ENCODE peak calls at places on chromosomes 3 and 15, in seven cellular contexts. A is nephron progenitor cell, M is glutamatergic neuron, U is PC-3, V is A549, K is cardiac fibroblast, B is astrocyte of the cerebellum. Q is an unnamed sample.

GRCh38 chr15:37058316-37058985 is 41.9 kb downstream of the MEIS2 start:
- DNase-seq in A (peak; percentile 27), M (no peak), U (no peak), V (no peak), K (peak; percentile 36), B (no peak), Q (no peak)

GRCh38 chr15:83206971-83207621 is 527 bp downstream of the HDGFL3 start:
- DNase-seq in A (peak; percentile 71), M (peak; percentile 79), U (peak; percentile 25), V (peak; percentile 58), K (peak; percentile 34), B (no peak), Q (peak; percentile 63)

GRCh38 chr3:189902230-189903186 is 218.2 kb downstream of the P3H2 start:
- DNase-seq in A (no peak), M (no peak), U (no peak), V (no peak), K (peak; percentile 12), B (no peak), Q (no peak)

GRCh38 chr3:156762631-156763185 is 63.4 kb upstream of the LEKR1 start:
- DNase-seq in A (no peak), M (no peak), U (no peak), V (no peak), K (peak; percentile 95), B (peak; percentile 83), Q (no peak)

GRCh38 chr3:130834476-130834875 is 59.4 kb upstream of the ATP2C1 start:
- DNase-seq in A (no peak), M (no peak), U (peak; percentile 18), V (no peak), K (peak; percentile 27), B (peak; percentile 35), Q (no peak)

GRCh38 chr15:80167936-80168335 is 15.1 kb downstream of the FAH start:
- DNase-seq in A (no peak), M (no peak), U (no peak), V (no peak), K (no peak), B (no peak), Q (no peak)

GRCh38 chr15:95690631-95691340 is 639.7 kb upstream of the NR2F2 start:
- DNase-seq in A (no peak), M (no peak), U (peak; percentile 38), V (no peak), K (no peak), B (no peak), Q (no peak)

GRCh38 chr3:174651951-174652350 is 207.2 kb upstream of the NAALADL2 start:
- DNase-seq in A (no peak), M (no peak), U (no peak), V (no peak), K (no peak), B (no peak), Q (no peak)

GRCh38 chr3:134552776-134553175 is 66.9 kb downstream of the CEP63 start:
- DNase-seq in A (no peak), M (no peak), U (no peak), V (no peak), K (peak; percentile 19), B (no peak), Q (no peak)

GRCh38 chr15:67146214-67146613 is 80.8 kb downstream of the SMAD3 start:
- DNase-seq in A (peak; percentile 23), M (peak; percentile 43), U (peak; percentile 61), V (no peak), K (peak; percentile 88), B (peak; percentile 80), Q (no peak)

GRCh38 chr15:73982251-73982962 is 9.7 kb downstream of the STOML1 start:
- DNase-seq in A (no peak), M (no peak), U (peak; percentile 82), V (no peak), K (peak; percentile 95), B (peak; percentile 82), Q (no peak)

GRCh38 chr3:30333143-30333542 is 273.3 kb upstream of the TGFBR2 start:
- DNase-seq in A (no peak), M (no peak), U (no peak), V (no peak), K (no peak), B (no peak), Q (no peak)

GRCh38 chr3:142863010-142863787 is 25.7 kb downstream of the PCOLCE2 start:
- DNase-seq in A (no peak), M (no peak), U (peak; percentile 63), V (no peak), K (peak; percentile 25), B (peak; percentile 12), Q (no peak)

GRCh38 chr3:33030802-33031201 is 66.1 kb downstream of the GLB1 start:
- DNase-seq in A (no peak), M (no peak), U (no peak), V (no peak), K (no peak), B (no peak), Q (no peak)
- TF ChIP-seq CTCF in A (no peak), M (no peak), U (peak; percentile 34), V (no peak), K (no peak), B (no peak), Q (no peak)

GRCh38 chr3:178445139-178445538 is 91.1 kb upstream of the KCNMB2 start:
- DNase-seq in A (no peak), M (no peak), U (no peak), V (no peak), K (no peak), B (no peak), Q (no peak)

GRCh38 chr3:178444416-178444815 is 91.8 kb upstream of the KCNMB2 start:
- DNase-seq in A (peak; percentile 5), M (no peak), U (no peak), V (no peak), K (no peak), B (no peak), Q (no peak)

GRCh38 chr3:178439504-178439903 is 96.7 kb upstream of the KCNMB2 start:
- DNase-seq in A (no peak), M (no peak), U (peak; percentile 54), V (peak; percentile 11), K (peak; percentile 57), B (peak; percentile 28), Q (no peak)

GRCh38 chr3:178446054-178446453 is 90.2 kb upstream of the KCNMB2 start:
- DNase-seq in A (no peak), M (no peak), U (no peak), V (no peak), K (no peak), B (no peak), Q (no peak)

DNA sequence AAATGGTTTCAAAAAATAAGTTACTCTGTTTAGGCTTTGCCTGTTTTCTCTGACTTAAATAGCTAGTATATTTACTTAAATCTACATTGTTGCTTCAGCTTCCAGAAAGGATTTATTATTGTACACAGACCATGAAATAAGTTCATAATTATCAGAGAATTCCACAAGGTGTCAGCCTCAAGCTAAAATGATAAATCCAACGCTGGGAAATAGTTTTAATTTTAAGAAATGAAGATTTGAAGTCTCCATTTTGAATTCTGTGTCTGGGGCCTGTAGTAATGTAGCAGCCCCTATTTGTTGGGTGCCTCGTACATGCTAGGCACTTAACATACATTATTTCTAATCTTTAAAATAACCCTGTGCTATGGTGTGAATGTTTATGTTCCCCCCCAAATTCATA is 92.6 kb upstream of the KCNMB2 start:
- DNase-seq in A (no peak), M (no peak), U (peak; percentile 13), V (no peak), K (peak; percentile 34), B (peak; percentile 27), Q (no peak)
- TF ChIP-seq CTCF in A (no peak), M (no peak), U (peak; percentile 27), V (no peak), K (no peak), B (no peak), Q (no peak)

GRCh38 chr3:72078661-72079368 is 293.9 kb upstream of the PROK2 start:
- DNase-seq in A (no peak), M (no peak), U (no peak), V (no peak), K (no peak), B (peak; percentile 76), Q (no peak)
- TF ChIP-seq CTCF in A (no peak), M (no peak), U (no peak), V (no peak), K (no peak), B (no peak), Q (no peak)

GRCh38 chr3:126127452-126127851 is 43.5 kb upstream of the SLC41A3 start:
- DNase-seq in A (no peak), M (no peak), U (no peak), V (no peak), K (no peak), B (no peak), Q (no peak)
- TF ChIP-seq CTCF in A (no peak), M (no peak), U (no peak), V (no peak), K (no peak), B (no peak), Q (no peak)

GRCh38 chr15:25056484-25057429 is 102.0 kb downstream of the SNRPN start:
- DNase-seq in A (peak; percentile 5), M (no peak), U (no peak), V (no peak), K (no peak), B (no peak), Q (no peak)
- TF ChIP-seq CTCF in A (no peak), M (no peak), U (no peak), V (no peak), K (peak; percentile 5), B (no peak), Q (peak; percentile 40)

GRCh38 chr3:112437146-112438022 is 61.9 kb downstream of the BTLA start:
- DNase-seq in A (no peak), M (no peak), U (peak; percentile 75), V (no peak), K (peak; percentile 72), B (peak; percentile 5), Q (no peak)
- TF ChIP-seq CTCF in A (peak; percentile 6), M (peak; percentile 25), U (peak; percentile 68), V (peak; percentile 14), K (peak; percentile 61), B (peak; percentile 39), Q (no peak)

GRCh38 chr3:182792901-182793662 is at the start of gene ATP11B:
- DNase-seq in A (peak; percentile 75), M (peak; percentile 68), U (peak; percentile 62), V (peak; percentile 48), K (peak; percentile 57), B (no peak), Q (peak; percentile 62)
- TF ChIP-seq CTCF in A (no peak), M (no peak), U (no peak), V (no peak), K (no peak), B (no peak), Q (no peak)

DNA sequence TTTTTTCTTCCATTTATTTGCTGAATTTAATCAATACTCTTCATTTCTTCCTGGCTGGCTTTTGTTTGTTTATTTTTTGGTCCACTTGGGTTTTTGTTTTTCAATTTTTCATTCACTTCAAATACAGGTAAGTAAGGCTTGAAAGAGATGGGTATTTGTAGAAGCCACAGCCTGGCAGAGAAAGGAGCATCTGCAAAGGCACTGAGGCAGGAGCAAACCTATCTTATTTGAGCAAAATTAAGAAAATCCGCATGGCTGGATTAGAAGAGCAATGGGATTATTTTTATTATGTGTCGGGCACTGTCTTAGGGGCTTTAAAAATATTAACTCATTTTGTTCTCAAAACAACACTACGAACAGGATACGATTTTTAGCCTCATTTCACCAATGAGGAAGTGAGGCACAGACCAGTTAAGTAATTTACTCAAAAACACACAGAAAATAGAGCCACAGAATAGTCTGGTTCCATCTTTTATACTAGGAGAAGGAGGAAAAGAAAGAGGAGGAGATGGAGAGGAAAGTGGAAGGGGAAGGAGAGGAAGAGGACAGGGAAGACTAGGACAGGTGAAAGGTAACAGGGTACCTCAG is 35.1 kb upstream of the CCDC80 start:
- DNase-seq in A (no peak), M (no peak), U (no peak), V (no peak), K (no peak), B (no peak), Q (no peak)
- TF ChIP-seq CTCF in A (no peak), M (no peak), U (no peak), V (no peak), K (no peak), B (no peak), Q (no peak)

Q was measured in endothelial cell.